ENCODE peak calls at places on chromosomes 3 and 15, in five cellular contexts. M is IMR-90, N is transverse colon, A is body of pancreas, D is heart left ventricle. C is an unnamed sample.

GRCh38 chr3:10344147-10344943 is 23.4 kb upstream of the SEC13 start:
- DNase-seq in D (peak), A (peak), M (peak), N (peak), C (peak)

GRCh38 chr3:187968883-187969580 is 184.9 kb upstream of the LPP start:
- DNase-seq in D (no peak), A (peak), M (peak), N (no peak), C (peak)

GRCh38 chr15:69805248-69805953 is 292.3 kb downstream of the TLE3 start:
- DNase-seq in D (no peak), N (no peak), M (no peak), A (no peak), C (no peak)

GRCh38 chr3:152298393-152299242 is 29.9 kb downstream of the MBNL1 start:
- DNase-seq in A (peak), M (peak), D (peak), N (peak), C (peak)

GRCh38 chr3:97872209-97873042 is 50.6 kb downstream of the CRYBG3 start:
- DNase-seq in M (peak), N (no peak), D (no peak), A (peak), C (no peak)

GRCh38 chr3:4575413-4575812 is 82.3 kb downstream of the ITPR1 start:
- DNase-seq in M (no peak), D (no peak), N (no peak), A (no peak), C (no peak)

GRCh38 chr15:74725241-74725774 is at the start of gene CYP1A1:
- DNase-seq in D (peak), M (no peak), A (peak), N (peak), C (peak)

GRCh38 chr3:126364130-126364695 is 7.0 kb upstream of the KLF15 start:
- DNase-seq in D (no peak), M (no peak), N (peak), A (no peak), C (no peak)

GRCh38 chr15:36363335-36363734 is 216.1 kb upstream of the CDIN1 start:
- DNase-seq in M (peak), A (peak), N (no peak), D (no peak), C (no peak)

GRCh38 chr3:149356044-149356592 is 21.3 kb downstream of the TM4SF1 start:
- DNase-seq in N (no peak), M (no peak), D (no peak), A (peak), C (no peak)

GRCh38 chr3:15903164-15903563 is 105.4 kb upstream of the ANKRD28 start:
- DNase-seq in N (no peak), D (peak), A (peak), M (peak), C (peak)

GRCh38 chr3:157082305-157082981 is 77.5 kb downstream of the CCNL1 start:
- DNase-seq in N (no peak), D (no peak), M (peak), A (no peak), C (peak)

GRCh38 chr15:72685925-72686794 is at the start of the genes BBS4 and HIGD2B:
- DNase-seq in M (peak), A (peak), D (peak), N (peak), C (peak)

GRCh38 chr3:83946554-83946953 is 1012.2 kb upstream of the CADM2 start:
- DNase-seq in A (no peak), M (no peak), D (no peak), N (no peak), C (no peak)

GRCh38 chr3:47634996-47635395 is 56.3 kb upstream of the CSPG5 start:
- DNase-seq in M (no peak), D (no peak), N (no peak), A (no peak), C (no peak)

GRCh38 chr3:149016669-149017541 is 25.6 kb downstream of the GYG1 start:
- DNase-seq in D (no peak), A (no peak), N (no peak), M (peak), C (no peak)

GRCh38 chr3:171356251-171356650 is 104.0 kb downstream of the TNIK start:
- DNase-seq in D (no peak), N (no peak), M (no peak), A (no peak), C (no peak)

GRCh38 chr15:43207024-43207423 is 13.8 kb downstream of the EPB42 start:
- DNase-seq in M (no peak), A (no peak), N (no peak), D (no peak), C (no peak)

GRCh38 chr15:43199945-43200488 is 14.8 kb downstream of the CCNDBP1 start:
- DNase-seq in N (no peak), D (no peak), A (no peak), M (no peak), C (no peak)

GRCh38 chr15:43206054-43206453 is 14.8 kb downstream of the EPB42 start:
- DNase-seq in N (no peak), M (no peak), D (no peak), A (no peak), C (no peak)

GRCh38 chr15:43208052-43209002 is 12.5 kb downstream of the EPB42 start:
- DNase-seq in M (no peak), N (no peak), D (no peak), A (no peak), C (no peak)

GRCh38 chr15:43204016-43204901 is 16.6 kb downstream of the EPB42 start:
- DNase-seq in D (peak), M (peak), A (peak), N (no peak), C (no peak)
- TF ChIP-seq POLR2A in D (no peak), M (no peak), A (no peak), N (no peak), C (no peak)

GRCh38 chr3:49647741-49648140 is 26.4 kb upstream of the APEH start:
- DNase-seq in N (no peak), M (no peak), D (peak), A (peak), C (no peak)
- H3K27ac ChIP-seq in N (no peak), M (no peak), D (no peak), A (peak), C (no peak)

GRCh38 chr3:194134757-194135515 is 1.0 kb upstream of the HES1 start:
- DNase-seq in D (peak), A (peak), M (peak), N (peak), C (peak)
- TF ChIP-seq POLR2A in D (peak), A (peak), M (peak), N (peak), C (peak)

GRCh38 chr15:68295430-68295829 is 17.9 kb downstream of the FEM1B start:
- DNase-seq in A (no peak), M (no peak), N (no peak), D (no peak), C (no peak)

GRCh38 chr15:68299436-68299835 is 21.9 kb downstream of the FEM1B start:
- DNase-seq in D (no peak), M (no peak), A (no peak), N (no peak), C (no peak)

GRCh38 chr15:68298882-68299381 is 21.4 kb downstream of the FEM1B start:
- DNase-seq in M (no peak), N (no peak), A (no peak), D (no peak), C (no peak)

GRCh38 chr15:68300115-68300940 is 22.8 kb downstream of the FEM1B start:
- DNase-seq in M (no peak), N (peak), D (no peak), A (no peak), C (no peak)

DNA sequence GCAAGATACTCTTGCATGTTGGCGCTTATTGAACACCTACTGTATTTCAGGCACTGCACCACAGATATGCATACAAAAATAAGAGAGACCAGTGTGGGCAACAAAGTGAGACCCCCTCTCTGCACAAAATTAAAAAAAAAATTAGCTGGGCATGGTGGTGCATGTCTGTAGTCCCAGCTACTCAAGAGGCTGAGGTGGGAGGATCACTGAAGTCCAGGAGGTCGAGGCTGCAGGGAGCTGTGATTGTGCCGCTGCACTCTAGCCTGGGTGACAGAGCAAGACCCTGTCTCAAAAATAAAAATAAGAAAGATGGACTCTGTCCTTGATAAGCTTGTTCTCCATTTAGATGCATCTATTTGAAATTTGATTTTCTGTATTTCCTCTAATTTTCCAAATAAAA is 20.8 kb downstream of the FEM1B start:
- DNase-seq in M (no peak), A (no peak), N (no peak), D (no peak), C (no peak)
- H3K27ac ChIP-seq in M (no peak), A (no peak), N (peak), D (peak), C (peak)

GRCh38 chr3:197687570-197687969 is 49.1 kb downstream of the RUBCN start:
- DNase-seq in N (no peak), A (no peak), M (no peak), D (peak), C (no peak)
- TF ChIP-seq POLR2A in N (no peak), A (no peak), M (no peak), D (no peak), C (no peak)

C was measured in right lobe of liver.